ENCODE peak calls at places on chromosomes 7 and 10, in eight cellular contexts. G is GM06990, F is COR-L47, N is amniotic stem cell, L is GM04503, R is nephron progenitor cell, E is GM12865, Y is NCI-H1092 treated with DMSO at 0.1 percent for 48 hours. I is an unnamed sample.

GRCh38 chr10:104315486-104315921 is 22.8 kb downstream of the ITPRIP start:
- DNase-seq in G (no peak), F (no peak), N (no peak), L (no peak), R (no peak), E (no peak), Y (no peak), I (no peak)

GRCh38 chr10:95445223-95445836 is 115.8 kb downstream of the SORBS1 start:
- DNase-seq in G (no peak), F (no peak), N (no peak), L (peak), R (no peak), E (no peak), Y (no peak), I (peak)

GRCh38 chr10:20768849-20769248 is 128.3 kb downstream of the NEBL start:
- DNase-seq in G (no peak), F (no peak), N (no peak), L (no peak), R (no peak), E (no peak), Y (no peak), I (no peak)

GRCh38 chr10:91974960-91975359 is 51.4 kb downstream of the BTAF1 start:
- DNase-seq in G (peak), F (no peak), N (peak), L (peak), R (no peak), E (peak), Y (no peak), I (no peak)

GRCh38 chr10:125002423-125003145 is 60.7 kb downstream of the ZRANB1 start:
- DNase-seq in G (no peak), F (no peak), N (no peak), L (no peak), R (no peak), E (no peak), Y (no peak), I (peak)

GRCh38 chr10:78777466-78778256 is 291.1 kb upstream of the ZMIZ1 start:
- DNase-seq in G (no peak), F (no peak), N (no peak), L (peak), R (peak), E (no peak), Y (no peak), I (peak)

GRCh38 chr10:101237080-101237817 is 8.0 kb upstream of the LBX1 start:
- DNase-seq in G (no peak), F (no peak), N (no peak), L (no peak), R (no peak), E (no peak), Y (no peak), I (no peak)

GRCh38 chr10:13158401-13158800 is 3.0 kb upstream of the MCM10 start:
- DNase-seq in G (no peak), F (no peak), N (no peak), L (no peak), R (peak), E (no peak), Y (no peak), I (peak)

GRCh38 chr10:86757110-86757790 is 831 bp downstream of the BMPR1A start:
- DNase-seq in G (peak), F (no peak), N (no peak), L (no peak), R (peak), E (peak), Y (peak), I (peak)

GRCh38 chr7:128410092-128410665 is 397 bp upstream of the IMPDH1 start:
- DNase-seq in G (no peak), F (no peak), N (no peak), L (peak), R (peak), E (no peak), Y (peak), I (peak)

GRCh38 chr7:141701489-141702046 is 398 bp downstream of the DENND11 start:
- DNase-seq in G (peak), F (peak), N (no peak), L (no peak), R (peak), E (peak), Y (peak), I (peak)

GRCh38 chr10:98394855-98395440 is 20.0 kb downstream of the PYROXD2 start:
- DNase-seq in G (no peak), F (no peak), N (no peak), L (no peak), R (no peak), E (no peak), Y (peak), I (no peak)

GRCh38 chr7:155190608-155191536 is 106.8 kb upstream of the INSIG1 start:
- DNase-seq in G (peak), F (no peak), N (no peak), L (no peak), R (peak), E (peak), Y (no peak), I (peak)

GRCh38 chr10:72557362-72557761 is 68.5 kb downstream of the MICU1 start:
- DNase-seq in G (no peak), F (no peak), N (no peak), L (peak), R (no peak), E (no peak), Y (no peak), I (no peak)

GRCh38 chr10:11742009-11742778 is at the start of gene ECHDC3:
- DNase-seq in G (peak), F (peak), N (no peak), L (no peak), R (peak), E (peak), Y (peak), I (peak)

GRCh38 chr7:25852249-25852994 is 299.6 kb upstream of the NFE2L3 start:
- DNase-seq in G (no peak), F (peak), N (no peak), L (no peak), R (peak), E (no peak), Y (no peak), I (no peak)

GRCh38 chr10:93671042-93671441 is 31.4 kb downstream of the FRA10AC1 start:
- DNase-seq in G (no peak), F (no peak), N (no peak), L (no peak), R (no peak), E (no peak), Y (no peak), I (no peak)

GRCh38 chr10:63702107-63702506 is 180.9 kb downstream of the REEP3 start:
- DNase-seq in G (no peak), F (peak), N (no peak), L (no peak), R (no peak), E (no peak), Y (peak), I (no peak)

GRCh38 chr10:130138479-130138866 is 2.3 kb downstream of the GLRX3 start:
- DNase-seq in G (no peak), F (no peak), N (no peak), L (no peak), R (no peak), E (peak), Y (no peak), I (no peak)

GRCh38 chr7:138662066-138663061 is 38.8 kb downstream of the SVOPL start:
- DNase-seq in G (no peak), F (no peak), N (no peak), L (no peak), R (no peak), E (no peak), Y (no peak), I (no peak)

GRCh38 chr7:98354052-98354451 is 46.8 kb downstream of the BAIAP2L1 start:
- DNase-seq in G (no peak), F (no peak), N (no peak), L (no peak), R (no peak), E (no peak), Y (no peak), I (no peak)

GRCh38 chr10:90930971-90931841 is 10.3 kb upstream of the ANKRD1 start:
- DNase-seq in G (no peak), F (no peak), N (peak), L (peak), R (peak), E (no peak), Y (no peak), I (peak)

GRCh38 chr7:48158404-48158803 is 12.9 kb upstream of the ABCA13 start:
- DNase-seq in G (no peak), F (no peak), N (no peak), L (no peak), R (no peak), E (no peak), Y (no peak), I (no peak)

GRCh38 chr7:132419538-132419937 is 156.7 kb downstream of the PLXNA4 start:
- DNase-seq in G (no peak), F (no peak), N (no peak), L (no peak), R (no peak), E (no peak), Y (no peak), I (no peak)

GRCh38 chr10:129466703-129467345 is at the start of gene MGMT:
- DNase-seq in G (peak), F (no peak), N (peak), L (peak), R (peak), E (peak), Y (no peak), I (peak)

GRCh38 chr10:4687397-4687796 is 138.6 kb upstream of the AKR1E2 start:
- DNase-seq in G (no peak), F (no peak), N (no peak), L (no peak), R (no peak), E (no peak), Y (no peak), I (no peak)

GRCh38 chr10:45408421-45409319 is 34.7 kb downstream of the ALOX5 start:
- DNase-seq in G (no peak), F (no peak), N (no peak), L (no peak), R (no peak), E (no peak), Y (no peak), I (no peak)

GRCh38 chr7:4297165-4297842 is 384.8 kb upstream of the FOXK1 start:
- DNase-seq in G (no peak), F (no peak), N (no peak), L (no peak), R (no peak), E (no peak), Y (no peak), I (no peak)

GRCh38 chr7:126398851-126399529 is 853.8 kb downstream of the GRM8 start:
- DNase-seq in G (no peak), F (no peak), N (no peak), L (no peak), R (no peak), E (no peak), Y (no peak), I (no peak)

GRCh38 chr10:76397210-76397881 is 965.9 kb downstream of the LRMDA start:
- DNase-seq in G (no peak), F (no peak), N (no peak), L (no peak), R (peak), E (no peak), Y (no peak), I (peak)

GRCh38 chr7:88546808-88547207 is 212.7 kb upstream of the ZNF804B start:
- DNase-seq in G (no peak), F (no peak), N (no peak), L (no peak), R (no peak), E (peak), Y (peak), I (peak)

GRCh38 chr7:152968003-152968402 is 208.5 kb downstream of the ACTR3B start:
- DNase-seq in G (no peak), F (no peak), N (no peak), L (no peak), R (no peak), E (no peak), Y (no peak), I (no peak)

GRCh38 chr10:89479255-89479654 is 56.1 kb downstream of the SLC16A12 start:
- DNase-seq in G (no peak), F (no peak), N (no peak), L (no peak), R (no peak), E (no peak), Y (no peak), I (no peak)

GRCh38 chr7:41130596-41131236 is 572.2 kb downstream of the INHBA start:
- DNase-seq in G (no peak), F (no peak), N (no peak), L (no peak), R (no peak), E (no peak), Y (no peak), I (no peak)

GRCh38 chr7:1150400-1151002 is 9.5 kb downstream of the ZFAND2A start:
- DNase-seq in G (no peak), F (no peak), N (no peak), L (no peak), R (no peak), E (no peak), Y (no peak), I (no peak)

GRCh38 chr7:29895557-29895956 is 89.2 kb downstream of the WIPF3 start:
- DNase-seq in G (no peak), F (no peak), N (no peak), L (no peak), R (no peak), E (no peak), Y (no peak), I (no peak)

GRCh38 chr10:3278771-3279170 is 106.2 kb upstream of the PITRM1 start:
- DNase-seq in G (no peak), F (no peak), N (no peak), L (no peak), R (no peak), E (no peak), Y (no peak), I (no peak)

GRCh38 chr10:32239770-32240169 is 107.2 kb downstream of the EPC1 start:
- DNase-seq in G (no peak), F (no peak), N (no peak), L (peak), R (no peak), E (no peak), Y (no peak), I (no peak)

GRCh38 chr7:157430721-157431120 is 93.9 kb downstream of the DNAJB6 start:
- DNase-seq in G (no peak), F (no peak), N (no peak), L (no peak), R (no peak), E (no peak), Y (no peak), I (no peak)